ENCODE peak calls at places on chromosomes 12 and 14, in four cellular contexts. J, U, E and P are unnamed samples. For H3K9me3, the result is how much of the 10 kb centered on the place peaks cover.

GRCh38 chr12:15690320-15690719 is 98.9 kb downstream of the EPS8 start:
- DNase-seq in U (no peak), E (no peak), J (no peak), P (no peak)

GRCh38 chr14:68231832-68232642 is 412.5 kb downstream of the RAD51B start:
- DNase-seq in U (peak), E (no peak), J (no peak), P (peak)

GRCh38 chr12:19154696-19155095 is 25.2 kb downstream of the PLEKHA5 start:
- DNase-seq in J (no peak), U (no peak), E (no peak), P (peak)

GRCh38 chr12:71872999-71873398 is 33.4 kb downstream of the TBC1D15 start:
- DNase-seq in U (no peak), J (no peak), E (no peak), P (no peak)

GRCh38 chr12:2288875-2289274 is 236.1 kb downstream of the CACNA1C start:
- DNase-seq in J (no peak), U (no peak), E (no peak), P (no peak)

GRCh38 chr12:103924761-103925641 is 5.2 kb upstream of the HSP90B1 start:
- DNase-seq in J (no peak), U (peak), E (no peak), P (peak)

GRCh38 chr12:103626498-103626897 is 39.4 kb downstream of the STAB2 start:
- DNase-seq in J (peak), E (peak), U (peak), P (peak)

GRCh38 chr12:120849765-120850164 is 54.4 kb downstream of the SPPL3 start:
- DNase-seq in U (peak), J (no peak), E (no peak), P (peak)

GRCh38 chr12:27965966-27966365 is 6.6 kb downstream of the PTHLH start:
- DNase-seq in J (no peak), U (peak), E (no peak), P (peak)

GRCh38 chr12:129161511-129161910 is 308.2 kb downstream of the GLT1D1 start:
- DNase-seq in J (no peak), U (no peak), E (no peak), P (no peak)

GRCh38 chr14:100067971-100068959 is 3.0 kb downstream of the EVL start:
- DNase-seq in J (no peak), U (peak), E (no peak), P (no peak)

GRCh38 chr12:54477259-54477658 is 3.9 kb upstream of the GTSF1 start:
- DNase-seq in J (no peak), U (no peak), E (no peak), P (no peak)

GRCh38 chr14:90060312-90060964 is 1.4 kb upstream of the KCNK13 start:
- DNase-seq in E (peak), J (peak), U (peak), P (peak)

GRCh38 chr12:74846116-74846515 is 308.5 kb downstream of the ATXN7L3B start:
- DNase-seq in J (no peak), E (no peak), U (no peak), P (no peak)

GRCh38 chr14:72023128-72024042 is 91.2 kb downstream of the RGS6 start:
- DNase-seq in J (no peak), U (no peak), E (no peak), P (no peak)

GRCh38 chr14:104724407-104724980 is 465 bp downstream of the ADSS1 start:
- DNase-seq in U (no peak), E (no peak), J (no peak), P (no peak)

GRCh38 chr12:6332459-6332858 is 9.4 kb downstream of the TNFRSF1A start:
- DNase-seq in J (no peak), U (peak), E (no peak), P (peak)

GRCh38 chr14:99938376-99938775 is 126.8 kb upstream of the EVL start:
- DNase-seq in E (no peak), J (no peak), U (no peak), P (no peak)

GRCh38 chr14:26173581-26173980 is 424.3 kb downstream of the NOVA1 start:
- DNase-seq in J (no peak), E (no peak), U (no peak), P (peak)

GRCh38 chr12:123479442-123480180 is 21.7 kb downstream of the SNRNP35 start:
- DNase-seq in E (no peak), U (no peak), J (no peak), P (no peak)

GRCh38 chr14:37196604-37197420 is 925 bp upstream of the MIPOL1 start:
- DNase-seq in E (no peak), J (no peak), U (no peak), P (no peak)

GRCh38 chr14:50272498-50272897 is 39.5 kb downstream of the L2HGDH start:
- DNase-seq in J (no peak), E (no peak), U (no peak), P (no peak)

GRCh38 chr14:36524874-36525745 is 5.1 kb upstream of the NKX2-1 start:
- DNase-seq in E (peak), J (peak), U (no peak), P (no peak)

GRCh38 chr12:12079291-12079690 is 8.6 kb downstream of the BCL2L14 start:
- DNase-seq in J (no peak), E (no peak), U (peak), P (peak)

GRCh38 chr14:95023886-95024285 is 133.4 kb downstream of the DICER1 start:
- DNase-seq in E (no peak), U (peak), J (no peak), P (peak)

GRCh38 chr12:32756476-32757158 is 920 bp upstream of the YARS2 start:
- DNase-seq in E (no peak), J (no peak), U (no peak), P (peak)

GRCh38 chr12:120225200-120225558 is 24.3 kb upstream of the RPLP0 start:
- DNase-seq in U (no peak), E (no peak), J (no peak), P (no peak)

GRCh38 chr14:79044894-79045624 is 874.9 kb downstream of the NRXN3 start:
- DNase-seq in J (peak), E (no peak), U (peak), P (peak)
- H2AFZ ChIP-seq in J (no peak), E (peak), U (no peak), P (no peak)

GRCh38 chr14:31001339-31001658 is 24.1 kb upstream of the AP4S1 start:
- DNase-seq in E (no peak), J (no peak), U (no peak), P (no peak)
- H3K9me3 ChIP-seq in E (half or more), J (under half), U (under half), P (under half)

DNA sequence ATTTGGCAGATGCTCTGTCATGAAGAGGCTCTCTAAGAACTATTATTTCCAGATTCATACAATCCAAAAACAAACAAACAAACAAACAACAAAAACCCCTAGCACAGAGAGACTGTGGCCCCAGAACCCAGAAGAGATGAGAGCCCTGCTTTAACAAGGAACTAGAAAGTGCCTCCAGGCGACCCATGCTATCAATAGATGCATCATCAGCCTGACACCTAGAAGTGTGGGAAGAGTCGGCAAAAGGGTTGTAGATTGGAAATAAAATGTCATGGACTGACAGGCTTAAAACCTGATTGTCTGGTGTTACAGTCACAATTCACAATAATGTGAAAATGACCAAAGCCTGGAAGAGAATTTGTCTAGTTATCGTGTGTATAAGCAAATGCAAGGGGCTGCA is 50.6 kb upstream of the FLRT2 start:
- DNase-seq in J (no peak), E (no peak), U (no peak), P (no peak)
- H3K14ac ChIP-seq in J (no peak), E (no peak), U (no peak), P (no peak)

GRCh38 chr12:57069522-57069921 is 9.1 kb downstream of the NEMP1 start:
- DNase-seq in U (peak), J (peak), E (peak), P (peak)

DNA sequence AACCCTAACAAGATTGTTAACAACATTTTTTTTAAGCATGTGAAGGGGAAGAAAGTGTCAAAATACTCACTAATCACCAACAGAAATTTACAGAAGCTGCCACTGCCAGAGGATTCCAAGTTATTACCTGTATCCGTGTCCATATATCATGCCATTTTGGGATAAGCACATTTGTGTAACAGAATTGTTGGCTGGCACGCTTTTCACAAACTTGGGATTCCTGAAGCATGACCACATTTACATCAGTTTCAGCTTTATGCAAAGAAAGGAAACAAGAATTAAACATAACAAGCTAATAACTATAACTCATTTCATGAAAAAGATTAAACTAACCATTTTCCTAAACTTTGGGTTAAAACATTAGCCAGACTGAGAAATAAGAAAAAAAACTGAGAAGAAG is 5.9 kb downstream of the NEMP1 start:
- DNase-seq in E (no peak), J (no peak), U (peak), P (no peak)
- H2AFZ ChIP-seq in E (no peak), J (no peak), U (no peak), P (no peak)

GRCh38 chr12:126708492-126708896 is 1558.5 kb upstream of the TMEM132C start:
- DNase-seq in J (no peak), E (no peak), U (no peak), P (no peak)

GRCh38 chr12:126700115-126700514 is 1566.9 kb upstream of the TMEM132C start:
- DNase-seq in J (no peak), U (no peak), E (no peak), P (no peak)

GRCh38 chr12:126706300-126706699 is 1560.7 kb upstream of the TMEM132C start:
- DNase-seq in E (no peak), U (no peak), J (peak), P (no peak)

DNA sequence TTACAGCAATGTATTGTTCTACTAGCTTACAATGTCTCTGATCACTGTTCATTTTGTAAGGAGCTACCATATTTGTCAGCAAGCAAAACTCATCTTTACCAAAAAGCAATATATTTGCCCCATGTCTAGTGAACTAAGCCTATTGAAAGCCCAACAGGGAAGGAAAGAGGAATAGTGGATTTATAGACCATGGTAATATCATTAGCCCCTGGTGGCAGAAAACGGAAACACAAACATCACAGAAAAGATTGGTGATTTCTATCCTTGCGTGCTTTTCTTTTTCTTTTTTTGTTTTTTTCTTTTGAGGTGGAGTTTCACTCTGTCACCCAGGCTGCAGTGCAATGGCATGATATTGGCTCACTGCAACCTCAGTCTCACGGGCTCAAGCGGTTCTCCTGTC is 1562.4 kb upstream of the TMEM132C start:
- DNase-seq in U (no peak), J (no peak), E (no peak), P (no peak)
- H3K9me3 ChIP-seq in U (under half), J (under half), E (under half), P (under half)

DNA sequence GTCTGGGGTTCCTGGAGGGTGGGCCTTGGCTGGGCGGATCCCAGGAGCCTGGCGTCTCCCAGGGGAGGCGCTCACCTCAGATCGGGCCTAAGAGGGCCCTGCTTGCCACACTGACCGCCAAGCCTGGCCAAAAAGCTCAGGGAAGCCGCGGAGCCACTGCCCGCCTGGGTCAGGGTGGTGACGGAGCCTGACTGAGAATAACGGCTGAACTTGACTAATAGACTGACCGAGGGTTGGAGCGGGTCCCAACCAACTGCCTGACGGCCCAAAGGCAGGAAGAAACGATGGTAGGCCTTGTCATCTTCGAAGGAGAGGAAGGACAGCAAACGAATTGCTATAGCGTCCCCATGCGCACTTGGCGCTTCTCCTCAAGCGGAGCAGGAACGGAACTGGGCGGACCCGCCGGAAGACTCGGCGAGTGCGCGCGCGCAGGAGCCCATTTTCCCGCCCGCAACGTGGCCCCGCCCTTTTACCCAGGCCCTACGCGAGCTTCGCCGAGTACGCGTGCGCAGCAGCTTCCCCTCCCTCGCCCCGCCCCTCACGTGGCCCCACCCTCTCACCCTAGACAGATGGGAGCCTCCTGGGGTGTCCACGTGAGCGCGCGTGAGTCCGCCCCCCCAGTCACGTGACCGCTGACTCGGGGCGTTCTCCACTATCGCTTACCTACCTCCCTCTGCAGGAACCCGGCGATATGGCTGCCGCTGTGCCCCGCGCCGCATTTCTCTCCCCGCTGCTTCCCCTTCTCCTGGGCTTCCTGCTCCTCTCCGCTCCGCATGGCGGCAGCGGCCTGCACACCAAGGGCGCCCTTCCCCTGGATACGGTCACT is at the start of the genes ERP29 and TMEM116:
- DNase-seq in E (peak), U (peak), J (peak), P (peak)
- H3K14ac ChIP-seq in E (peak), U (peak), J (peak), P (no peak)

DNA sequence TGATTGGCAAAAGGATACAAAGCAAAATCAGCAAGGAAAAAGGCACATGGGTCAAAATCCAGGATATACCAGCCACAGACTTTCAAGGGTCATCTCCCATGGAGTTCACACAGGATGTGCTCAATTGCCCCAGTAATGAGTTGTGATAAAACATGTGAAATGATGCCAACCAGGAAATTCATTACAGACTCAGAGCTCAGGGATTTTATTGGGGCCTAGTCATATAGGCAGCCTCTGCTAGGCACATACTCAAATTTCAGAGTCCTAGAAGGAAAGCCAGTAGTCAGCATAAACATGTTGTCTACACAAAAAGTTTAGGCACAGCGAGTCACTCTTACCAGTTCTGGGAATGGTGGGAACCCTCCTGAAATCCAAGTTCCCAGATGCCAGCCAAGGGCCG is 64.4 kb upstream of the OSBPL8 start:
- DNase-seq in J (no peak), U (peak), E (no peak), P (no peak)
- H2AFZ ChIP-seq in J (no peak), U (no peak), E (no peak), P (no peak)